ENCODE peak calls at places on chromosomes 11 and 22, in four cellular contexts. W is IMR-90, N is H1, L is A549. C is an unnamed sample.

GRCh38 chr11:75768112-75768908 is at the start of gene DGAT2:
- DNase-seq in W (peak), N (peak), L (peak), C (peak)

GRCh38 chr11:71304491-71304890 is 52.1 kb upstream of the SHANK2 start:
- DNase-seq in W (no peak), N (no peak), L (no peak), C (no peak)

GRCh38 chr22:30216710-30217109 is 29.8 kb downstream of the LIF start:
- DNase-seq in L (no peak), W (no peak), N (no peak), C (no peak)

GRCh38 chr11:84866922-84867321 is 760.2 kb downstream of the DLG2 start:
- DNase-seq in N (no peak), W (no peak), L (no peak), C (no peak)

GRCh38 chr11:100738701-100739100 is 51.6 kb downstream of the ARHGAP42 start:
- DNase-seq in L (no peak), W (no peak), N (no peak), C (no peak)

GRCh38 chr22:39355080-39355479 is 5.3 kb downstream of the SYNGR1 start:
- DNase-seq in W (no peak), L (no peak), N (no peak), C (no peak)

GRCh38 chr11:62400760-62401159 is 18.1 kb upstream of the SCGB1A1 start:
- DNase-seq in W (peak), L (no peak), N (no peak), C (no peak)

GRCh38 chr22:44085743-44086741 is 61.9 kb downstream of the PARVB start:
- DNase-seq in L (peak), N (peak), W (peak), C (peak)

GRCh38 chr11:61075891-61076290 is 26.4 kb upstream of the CD5 start:
- DNase-seq in W (peak), N (no peak), L (no peak), C (no peak)

GRCh38 chr11:12455938-12456337 is 78.6 kb downstream of the PARVA start:
- DNase-seq in L (no peak), W (peak), N (no peak), C (no peak)

GRCh38 chr22:42697542-42698013 is 23.1 kb downstream of the A4GALT start:
- DNase-seq in L (peak), N (no peak), W (peak), C (no peak)

GRCh38 chr11:100684101-100685065 is 2.7 kb upstream of the ARHGAP42 start:
- DNase-seq in W (no peak), L (no peak), N (no peak), C (no peak)

GRCh38 chr11:117183724-117184349 is 5.3 kb downstream of the SIDT2 start:
- DNase-seq in W (no peak), L (no peak), N (no peak), C (no peak)

GRCh38 chr11:14081541-14082211 is 119.2 kb downstream of the SPON1 start:
- DNase-seq in W (no peak), N (no peak), L (no peak), C (no peak)
- H3K27ac ChIP-seq in W (no peak), N (no peak), L (no peak), C (no peak)

GRCh38 chr11:8833568-8834275 is 77.3 kb upstream of the AKIP1 start:
- DNase-seq in W (peak), N (no peak), L (no peak), C (no peak)
- TF ChIP-seq RFX5 in W (no peak), N (no peak), L (no peak), C (no peak)

DNA sequence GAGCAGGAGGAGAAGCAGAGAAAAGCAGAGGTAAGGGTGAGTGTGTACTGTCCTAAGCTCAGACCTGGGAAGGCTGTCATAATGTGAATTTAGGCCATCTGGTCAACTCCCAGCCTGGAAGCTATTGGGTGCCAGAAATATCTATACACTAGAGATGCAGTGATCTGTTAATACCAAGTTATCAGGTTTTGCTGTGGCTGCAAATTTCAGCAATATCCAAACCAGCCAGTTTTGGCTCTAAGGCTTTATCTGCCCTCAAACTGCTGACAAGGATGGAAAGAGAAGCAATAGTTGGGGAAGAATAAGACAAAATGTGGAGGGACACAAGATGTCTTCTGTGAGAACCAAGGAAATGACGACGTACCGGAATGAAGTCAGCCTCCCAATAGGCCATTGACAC is 62.9 kb downstream of the CYB5R2 start:
- DNase-seq in N (no peak), L (no peak), W (no peak), C (no peak)
- H3K27ac ChIP-seq in N (no peak), L (no peak), W (no peak), C (no peak)

GRCh38 chr22:48396785-48397530 is 1430.7 kb downstream of the BRD1 start:
- DNase-seq in N (no peak), W (no peak), L (no peak), C (no peak)
- TF ChIP-seq RFX5 in N (no peak), W (no peak), L (no peak), C (no peak)

GRCh38 chr11:102410382-102410784 is 42.2 kb downstream of the TMEM123 start:
- DNase-seq in W (peak), L (no peak), N (no peak), C (no peak)

GRCh38 chr11:102406099-102406498 is 46.5 kb downstream of the TMEM123 start:
- DNase-seq in L (no peak), N (no peak), W (no peak), C (no peak)

GRCh38 chr11:102411142-102411541 is 41.4 kb downstream of the TMEM123 start:
- DNase-seq in W (no peak), N (no peak), L (no peak), C (no peak)

GRCh38 chr11:102407901-102408300 is 44.7 kb downstream of the TMEM123 start:
- DNase-seq in N (no peak), W (no peak), L (no peak), C (no peak)

GRCh38 chr11:102408339-102408738 is 44.2 kb downstream of the TMEM123 start:
- DNase-seq in W (no peak), N (no peak), L (no peak), C (no peak)
- H3K27ac ChIP-seq in W (no peak), N (no peak), L (no peak), C (no peak)

DNA sequence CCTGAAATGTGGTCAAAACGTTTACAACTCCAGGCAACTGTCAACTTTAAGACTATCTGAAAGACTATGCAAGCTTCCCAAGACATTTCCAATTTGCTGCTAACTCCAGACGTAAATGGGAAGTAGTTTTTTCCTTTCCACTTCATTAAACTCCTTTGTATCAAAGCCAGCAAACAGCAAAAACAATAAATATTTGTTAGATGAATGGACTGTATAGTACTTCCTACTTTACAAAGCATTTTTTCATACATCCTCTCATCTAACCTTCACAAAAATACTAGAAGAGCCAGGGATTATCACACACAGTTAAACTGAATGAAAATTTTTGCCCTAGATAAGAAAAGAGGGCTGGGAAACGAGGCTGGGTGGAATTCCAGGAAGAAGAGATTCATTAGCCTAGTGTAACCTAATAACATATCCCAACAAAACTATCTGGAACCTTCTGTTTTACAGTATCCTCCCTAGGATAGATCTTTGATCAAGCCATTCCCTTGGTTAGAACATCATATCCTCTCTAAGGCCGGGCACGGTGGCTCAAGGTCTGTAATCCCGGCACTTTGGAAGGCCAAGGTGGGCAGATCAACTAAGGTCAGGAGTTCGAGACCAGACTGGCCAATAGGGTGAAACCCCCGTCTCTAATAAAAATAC is 10.4 kb downstream of the NUP98 start:
- DNase-seq in N (no peak), L (no peak), W (no peak), C (no peak)
- TF ChIP-seq RFX5 in N (no peak), L (no peak), W (no peak), C (no peak)

GRCh38 chr11:118415051-118415738 is 13.8 kb downstream of the ATP5MG start:
- DNase-seq in N (no peak), W (no peak), L (no peak), C (no peak)

GRCh38 chr11:118417801-118418200 is 16.4 kb downstream of the ATP5MG start:
- DNase-seq in N (no peak), W (no peak), L (no peak), C (no peak)

GRCh38 chr11:118412921-118413320 is 11.5 kb downstream of the ATP5MG start:
- DNase-seq in N (no peak), W (no peak), L (no peak), C (no peak)

GRCh38 chr11:118418770-118419169 is 17.4 kb downstream of the ATP5MG start:
- DNase-seq in L (no peak), N (no peak), W (no peak), C (no peak)

GRCh38 chr11:118415739-118416068 is 14.3 kb downstream of the ATP5MG start:
- DNase-seq in N (no peak), W (peak), L (peak), C (no peak)
- H3K27ac ChIP-seq in N (peak), W (no peak), L (peak), C (no peak)

C was measured in GM12878.